ENCODE peak calls at places on chromosomes 3 and 15, in four cellular contexts. Z is A549, E is K562, C is GM12878. M is an unnamed sample.

GRCh38 chr3:54988302-54989022 is 60.6 kb upstream of the LRTM1 start:
- DNase-seq in Z (no peak), C (no peak), E (no peak), M (no peak)

GRCh38 chr3:112582242-112582874 is 20.5 kb downstream of the SLC35A5 start:
- DNase-seq in E (peak; percentile 11), C (no peak), Z (peak; percentile 77), M (peak; percentile 60)

GRCh38 chr3:149058602-149059001 is 27.7 kb downstream of the HLTF start:
- DNase-seq in E (no peak), C (no peak), Z (no peak), M (no peak)

GRCh38 chr3:54936561-54936960 is 8.7 kb upstream of the LRTM1 start:
- DNase-seq in C (no peak), Z (no peak), E (no peak), M (no peak)

GRCh38 chr3:163708428-163708827 is 1369.9 kb downstream of the SI start:
- DNase-seq in C (no peak), Z (no peak), E (no peak), M (no peak)

GRCh38 chr3:177150970-177151627 is 46.2 kb downstream of the TBL1XR1 start:
- DNase-seq in C (peak; percentile 48), Z (peak; percentile 7), E (no peak), M (no peak)

GRCh38 chr15:33132722-33133345 is 61.7 kb downstream of the FMN1 start:
- DNase-seq in C (no peak), E (peak; percentile 33), Z (peak; percentile 74), M (peak; percentile 83)

GRCh38 chr3:189942948-189943347 is 177.7 kb downstream of the P3H2 start:
- DNase-seq in E (no peak), Z (no peak), C (no peak), M (no peak)

GRCh38 chr3:190385835-190386688 is 1.9 kb upstream of the CLDN16 start:
- DNase-seq in C (no peak), E (no peak), Z (peak; percentile 88), M (no peak)

GRCh38 chr15:75945953-75946352 is 42.3 kb downstream of the FBXO22 start:
- DNase-seq in Z (no peak), C (no peak), E (no peak), M (no peak)

GRCh38 chr3:177832862-177833261 is 635.6 kb upstream of the TBL1XR1 start:
- DNase-seq in E (no peak), Z (no peak), C (no peak), M (no peak)

GRCh38 chr3:127035672-127036071 is 52.8 kb downstream of the PLXNA1 start:
- DNase-seq in Z (peak; percentile 55), E (no peak), C (no peak), M (no peak)

GRCh38 chr15:86082619-86083377 is 3.1 kb downstream of the AGBL1 start:
- DNase-seq in E (no peak), C (no peak), Z (no peak), M (no peak)

GRCh38 chr15:99409097-99409473 is 156.7 kb upstream of the MEF2A start:
- DNase-seq in C (no peak), E (no peak), Z (peak; percentile 75), M (peak; percentile 68)

GRCh38 chr3:182092662-182093262 is 381.0 kb downstream of the SOX2 start:
- DNase-seq in Z (peak; percentile 94), E (no peak), C (no peak), M (peak; percentile 40)

GRCh38 chr3:171939578-171939977 is 96.4 kb downstream of the TMEM212 start:
- DNase-seq in C (no peak), E (no peak), Z (no peak), M (no peak)

GRCh38 chr15:58900628-58901027 is 32.9 kb downstream of the SLTM start:
- DNase-seq in C (no peak), E (no peak), Z (no peak), M (no peak)

GRCh38 chr3:105842449-105842848 is 26.4 kb downstream of the CBLB start:
- DNase-seq in Z (no peak), E (no peak), C (no peak), M (no peak)

GRCh38 chr3:25513642-25514266 is 85.7 kb downstream of the RARB start:
- DNase-seq in C (no peak), E (no peak), Z (no peak), M (peak; percentile 15)

GRCh38 chr3:42229942-42230688 is 35.9 kb downstream of the CCK start:
- DNase-seq in C (no peak), Z (peak; percentile 52), E (peak; percentile 41), M (peak; percentile 86)

GRCh38 chr15:80093854-80094418 is 34.5 kb downstream of the ZFAND6 start:
- DNase-seq in Z (peak; percentile 46), E (no peak), C (no peak), M (peak; percentile 41)

GRCh38 chr15:42544858-42545629 is 3.5 kb downstream of the LRRC57 start:
- DNase-seq in C (no peak), E (no peak), Z (no peak), M (no peak)

GRCh38 chr15:65620833-65621232 is 905 bp upstream of the SLC24A1 start:
- DNase-seq in C (no peak), Z (no peak), E (no peak), M (no peak)

GRCh38 chr15:28191832-28192231 is 92.7 kb upstream of the OCA2 start:
- DNase-seq in E (no peak), C (no peak), Z (peak; percentile 30), M (peak; percentile 40)

GRCh38 chr3:156432563-156432962 is 122.4 kb downstream of the SSR3 start:
- DNase-seq in Z (no peak), E (no peak), C (no peak), M (no peak)

GRCh38 chr3:3817870-3818269 is 18.6 kb downstream of the LRRN1 start:
- DNase-seq in C (no peak), Z (no peak), E (no peak), M (no peak)

GRCh38 chr15:90972133-90972532 is 17.4 kb downstream of the RCCD1 start:
- DNase-seq in C (no peak), E (no peak), Z (no peak), M (no peak)

GRCh38 chr15:51493892-51494291 is 128.7 kb downstream of the DMXL2 start:
- DNase-seq in C (no peak), E (no peak), Z (no peak), M (no peak)
- TF ChIP-seq JUNB in C (no peak), E (no peak), Z (no peak), M (no peak)

GRCh38 chr3:24477090-24477656 is 17.5 kb downstream of the THRB start:
- DNase-seq in Z (no peak), E (no peak), C (no peak), M (peak; percentile 71)
- TF ChIP-seq JUNB in Z (no peak), E (no peak), C (no peak), M (no peak)

GRCh38 chr15:63368503-63368902 is 13.1 kb downstream of the CA12 start:
- DNase-seq in E (no peak), Z (no peak), C (no peak), M (no peak)

GRCh38 chr15:63369296-63369695 is 12.3 kb downstream of the CA12 start:
- DNase-seq in E (no peak), Z (no peak), C (no peak), M (peak; percentile 55)

GRCh38 chr15:63366451-63366850 is 15.2 kb downstream of the CA12 start:
- DNase-seq in Z (no peak), E (no peak), C (no peak), M (no peak)

GRCh38 chr15:63367390-63367789 is 14.3 kb downstream of the CA12 start:
- DNase-seq in C (no peak), E (no peak), Z (peak; percentile 89), M (no peak)

GRCh38 chr15:63367900-63368299 is 13.7 kb downstream of the CA12 start:
- DNase-seq in E (no peak), Z (no peak), C (no peak), M (no peak)
- TF ChIP-seq JUNB in E (no peak), Z (no peak), C (no peak), M (no peak)

GRCh38 chr3:119571688-119572087 is 7.6 kb upstream of the ADPRH start:
- DNase-seq in Z (no peak), E (no peak), C (no peak), M (no peak)

GRCh38 chr3:119571230-119571629 is 8.1 kb upstream of the ADPRH start:
- DNase-seq in E (no peak), C (no peak), Z (no peak), M (no peak)

GRCh38 chr3:119569156-119569555 is 9.7 kb upstream of the CD80 start:
- DNase-seq in E (no peak), C (no peak), Z (no peak), M (no peak)

GRCh38 chr3:119575507-119575906 is 3.8 kb upstream of the ADPRH start:
- DNase-seq in C (no peak), E (no peak), Z (no peak), M (no peak)

GRCh38 chr3:119570229-119570628 is 9.1 kb upstream of the ADPRH start:
- DNase-seq in E (no peak), C (no peak), Z (no peak), M (no peak)
- TF ChIP-seq JUNB in E (no peak), C (no peak), Z (no peak), M (no peak)